ENCODE peak calls at places on chromosomes 12 and 14, in nine cellular contexts. R, D, O, V, A, J, W, Y and P are unnamed samples.

GRCh38 chr12:48118491-48118890 is 673 bp upstream of the PFKM start:
- DNase-seq in R (no peak), D (no peak), O (no peak), V (no peak), A (no peak), J (no peak), W (no peak), Y (no peak), P (no peak)

GRCh38 chr14:50062438-50063039 is 53.8 kb downstream of the VCPKMT start:
- DNase-seq in R (no peak), D (peak; percentile 38), O (peak; percentile 81), V (no peak), A (peak; percentile 92), J (peak; percentile 76), W (peak; percentile 79), Y (peak; percentile 45), P (no peak)

GRCh38 chr12:127025545-127025944 is 1241.4 kb upstream of the TMEM132C start:
- DNase-seq in R (no peak), D (no peak), O (no peak), V (no peak), A (peak; percentile 14), J (peak; percentile 0), W (peak; percentile 1), Y (no peak), P (no peak)

GRCh38 chr14:84403585-84403984 is 1126.4 kb upstream of the FLRT2 start:
- DNase-seq in R (no peak), D (peak; percentile 35), O (no peak), V (peak; percentile 87), A (no peak), J (no peak), W (no peak), Y (no peak), P (no peak)

GRCh38 chr14:101471723-101472517 is 89.4 kb upstream of the DIO3 start:
- DNase-seq in R (peak; percentile 26), D (peak; percentile 17), O (no peak), V (no peak), A (no peak), J (no peak), W (no peak), Y (peak; percentile 47), P (no peak)

GRCh38 chr12:70660620-70661219 is 23.5 kb upstream of the PTPRB start:
- DNase-seq in R (no peak), D (no peak), O (peak; percentile 57), V (no peak), A (peak; percentile 45), J (peak; percentile 76), W (peak; percentile 86), Y (no peak), P (no peak)

GRCh38 chr12:58500399-58500798 is 419.9 kb downstream of the LRIG3 start:
- DNase-seq in R (no peak), D (no peak), O (no peak), V (no peak), A (no peak), J (no peak), W (no peak), Y (no peak), P (no peak)

GRCh38 chr12:5230151-5230550 is 186.5 kb downstream of the KCNA5 start:
- DNase-seq in R (no peak), D (no peak), O (no peak), V (no peak), A (no peak), J (no peak), W (no peak), Y (no peak), P (no peak)

GRCh38 chr12:64691793-64692583 is 67.2 kb downstream of the GNS start:
- DNase-seq in R (no peak), D (no peak), O (no peak), V (peak; percentile 51), A (no peak), J (no peak), W (no peak), Y (no peak), P (no peak)

GRCh38 chr14:46490150-46490769 is 161.3 kb downstream of the RPL10L start:
- DNase-seq in R (no peak), D (no peak), O (peak; percentile 55), V (peak; percentile 57), A (peak; percentile 44), J (no peak), W (peak; percentile 22), Y (no peak), P (no peak)

GRCh38 chr12:75481774-75482173 is 1.2 kb downstream of the GLIPR1 start:
- DNase-seq in R (no peak), D (no peak), O (no peak), V (no peak), A (peak; percentile 66), J (peak; percentile 50), W (peak; percentile 83), Y (no peak), P (no peak)

GRCh38 chr12:27841392-27841882 is 61.4 kb upstream of the MANSC4 start:
- DNase-seq in R (no peak), D (no peak), O (peak; percentile 57), V (no peak), A (peak; percentile 23), J (no peak), W (peak; percentile 55), Y (no peak), P (no peak)

GRCh38 chr14:50084666-50085065 is 31.7 kb downstream of the VCPKMT start:
- DNase-seq in R (no peak), D (no peak), O (no peak), V (no peak), A (no peak), J (no peak), W (no peak), Y (no peak), P (no peak)

GRCh38 chr12:42590324-42590934 is 883 bp upstream of the PRICKLE1 start:
- DNase-seq in R (no peak), D (no peak), O (peak; percentile 61), V (peak; percentile 39), A (peak; percentile 44), J (no peak), W (no peak), Y (no peak), P (no peak)

GRCh38 chr14:81931828-81932227 is 398.2 kb upstream of the SEL1L start:
- DNase-seq in R (no peak), D (no peak), O (no peak), V (no peak), A (no peak), J (no peak), W (no peak), Y (no peak), P (no peak)

DNA sequence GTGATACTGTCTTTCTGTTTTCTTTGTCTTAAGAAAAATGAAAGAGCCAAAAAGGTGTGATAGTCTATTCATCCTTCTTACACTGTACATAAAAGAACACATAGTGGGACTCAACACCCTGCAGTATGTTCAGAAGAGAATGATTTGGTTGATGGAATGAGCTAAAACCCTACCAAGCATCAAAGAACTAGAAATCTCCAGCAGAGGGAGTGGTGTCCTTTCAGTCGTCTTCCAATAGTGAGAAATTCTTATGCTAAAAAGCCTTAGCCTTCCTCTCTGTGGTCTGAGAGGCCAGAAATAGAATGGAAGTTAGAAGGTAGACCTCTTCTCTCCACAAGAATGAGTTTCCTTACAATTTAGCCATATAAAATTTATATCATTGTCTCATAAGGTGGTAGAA is 393.4 kb upstream of the SEL1L start:
- DNase-seq in R (no peak), D (no peak), O (no peak), V (peak; percentile 26), A (peak; percentile 18), J (no peak), W (no peak), Y (no peak), P (no peak)
- TF ChIP-seq CTCF in R (peak; percentile 42), D (no peak), O (no peak), V (peak; percentile 52), A (no peak), J (no peak), W (no peak), Y (peak; percentile 6), P (peak; percentile 45)

GRCh38 chr14:86217523-86217922 is 687.6 kb downstream of the FLRT2 start:
- DNase-seq in R (no peak), D (no peak), O (no peak), V (peak; percentile 9), A (no peak), J (no peak), W (no peak), Y (no peak), P (no peak)
- TF ChIP-seq CTCF in R (no peak), D (no peak), O (no peak), V (peak; percentile 26), A (no peak), J (no peak), W (no peak), Y (no peak), P (no peak)

DNA sequence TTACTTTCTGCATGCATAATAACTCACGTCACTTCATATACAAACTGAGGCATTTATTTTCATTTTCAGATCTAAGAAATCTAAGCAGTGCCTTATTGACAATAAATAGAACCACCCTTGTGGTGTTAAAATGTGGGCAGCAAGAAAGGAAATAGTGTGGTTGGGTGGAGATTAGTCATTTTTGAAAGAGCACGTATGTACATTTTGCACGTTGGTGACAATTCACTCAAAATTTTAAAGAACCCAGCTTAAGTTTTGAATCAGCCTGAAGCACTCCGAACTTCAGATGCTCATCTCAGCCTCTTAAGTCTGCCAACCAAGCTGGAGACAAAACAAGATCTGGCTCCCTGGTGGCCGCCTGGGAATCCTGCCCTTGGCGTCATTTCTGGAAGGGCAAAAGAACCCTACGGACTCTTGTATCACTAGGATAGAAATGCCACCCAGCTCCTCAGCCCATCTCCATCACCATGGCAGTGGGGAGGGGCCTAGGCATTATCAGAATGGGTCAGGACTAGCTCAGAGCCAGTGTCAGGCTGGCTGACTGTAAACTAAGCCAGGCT is 89.5 kb upstream of the BCL2L14 start:
- DNase-seq in R (no peak), D (no peak), O (no peak), V (no peak), A (no peak), J (no peak), W (no peak), Y (no peak), P (no peak)
- TF ChIP-seq CTCF in R (no peak), D (no peak), O (no peak), V (no peak), A (no peak), J (no peak), W (no peak), Y (no peak), P (no peak)

DNA sequence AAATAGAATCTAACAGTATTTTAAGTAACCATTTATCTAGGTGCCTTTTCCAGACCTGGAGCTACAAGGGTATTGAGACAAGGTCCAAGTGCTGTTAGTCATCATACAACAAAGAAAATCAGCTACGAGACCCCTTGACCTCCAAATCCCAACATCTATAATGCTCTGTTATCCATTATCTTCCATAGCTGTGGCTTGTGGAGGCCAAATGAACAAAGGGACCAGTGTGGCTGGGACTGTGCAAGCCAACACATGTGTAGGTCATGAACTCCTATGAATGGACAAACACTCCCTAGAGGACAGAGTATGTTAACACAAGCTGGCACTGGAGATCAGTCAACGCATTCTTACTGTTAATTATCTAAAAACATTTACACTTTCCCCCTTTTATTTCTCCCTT is 374.5 kb downstream of the EMP1 start:
- DNase-seq in R (no peak), D (no peak), O (no peak), V (no peak), A (no peak), J (no peak), W (no peak), Y (no peak), P (no peak)
- TF ChIP-seq CTCF in R (no peak), D (no peak), O (no peak), V (no peak), A (no peak), J (no peak), W (no peak), Y (no peak), P (no peak)

GRCh38 chr14:35534130-35534883 is at the start of gene INSM2:
- DNase-seq in R (no peak), D (no peak), O (no peak), V (peak; percentile 25), A (peak; percentile 51), J (no peak), W (peak; percentile 21), Y (peak; percentile 66), P (peak; percentile 11)
- TF ChIP-seq CTCF in R (no peak), D (no peak), O (peak; percentile 2), V (peak; percentile 39), A (no peak), J (no peak), W (no peak), Y (no peak), P (no peak)